ENCODE peak calls at places on chromosomes 6 and 20, in four cellular contexts. J, P, G and N are unnamed samples.
A peak's percentile ranks its signal among the peaks of the same experiment; 100 is the strongest.

GRCh38 chr6:136772685-136773472 is 19.4 kb downstream of the MAP3K5 start:
- DNase-seq in G (no peak), J (no peak), P (no peak), N (no peak)

GRCh38 chr6:37209461-37210205 is 39.7 kb downstream of the PIM1 start:
- DNase-seq in J (no peak), P (no peak), G (peak; percentile 14), N (no peak)

GRCh38 chr20:43958626-43959025 is 44.0 kb downstream of the TOX2 start:
- DNase-seq in P (no peak), G (no peak), J (no peak), N (no peak)

GRCh38 chr6:142551145-142551811 is 249.5 kb downstream of the ADGRG6 start:
- DNase-seq in J (peak; percentile 26), G (no peak), P (peak; percentile 32), N (no peak)

GRCh38 chr20:24815196-24815815 is 133.8 kb upstream of the CST7 start:
- DNase-seq in P (no peak), G (no peak), J (no peak), N (no peak)

GRCh38 chr6:16837217-16837972 is 76.1 kb upstream of the ATXN1 start:
- DNase-seq in P (no peak), G (no peak), J (no peak), N (no peak)

GRCh38 chr20:19986419-19986818 is 30.7 kb upstream of the NAA20 start:
- DNase-seq in J (no peak), G (no peak), P (no peak), N (no peak)

GRCh38 chr6:149254241-149254640 is 63.3 kb upstream of the TAB2 start:
- DNase-seq in G (no peak), J (no peak), P (no peak), N (no peak)

GRCh38 chr6:122049341-122049740 is 350.1 kb upstream of the HSF2 start:
- DNase-seq in G (no peak), P (no peak), J (no peak), N (no peak)